ENCODE peak calls at places on chromosomes 1 and 21, in ten cellular contexts. Q, O, S, P, W, T, I, X, L and H are unnamed samples.

GRCh38 chr1:245859510-245860114 is 647.5 kb downstream of the SMYD3 start:
- DNase-seq in Q (no peak), O (no peak), S (no peak), P (peak; percentile 38), W (no peak), T (peak; percentile 84), I (no peak), X (no peak), L (no peak), H (no peak)

GRCh38 chr1:183349201-183349711 is 68.9 kb downstream of the NMNAT2 start:
- DNase-seq in Q (no peak), O (peak; percentile 20), S (peak; percentile 27), P (no peak), W (no peak), T (peak; percentile 52), I (no peak), X (no peak), L (no peak), H (no peak)

GRCh38 chr1:80444171-80444570 is 1356.6 kb upstream of the ADGRL2 start:
- DNase-seq in Q (no peak), O (no peak), S (no peak), P (no peak), W (no peak), T (peak; percentile 1), I (no peak), X (no peak), L (no peak), H (no peak)

GRCh38 chr1:192133350-192133950 is 24.8 kb upstream of the RGS18 start:
- DNase-seq in Q (no peak), O (no peak), S (no peak), P (no peak), W (no peak), T (peak; percentile 66), I (no peak), X (no peak), L (no peak), H (no peak)

GRCh38 chr1:154420172-154420571 is 15.0 kb downstream of the IL6R start:
- DNase-seq in Q (peak; percentile 74), O (peak; percentile 83), S (no peak), P (peak; percentile 93), W (peak; percentile 96), T (peak; percentile 91), I (peak; percentile 89), X (peak; percentile 78), L (peak; percentile 98), H (peak; percentile 72)

GRCh38 chr21:35208117-35208516 is 159.0 kb upstream of the RUNX1 start:
- DNase-seq in Q (no peak), O (peak; percentile 55), S (no peak), P (no peak), W (no peak), T (no peak), I (no peak), X (no peak), L (no peak), H (no peak)

GRCh38 chr1:117815105-117815812 is 114.2 kb downstream of the GDAP2 start:
- DNase-seq in Q (no peak), O (no peak), S (no peak), P (peak; percentile 68), W (no peak), T (peak; percentile 70), I (no peak), X (no peak), L (no peak), H (no peak)

GRCh38 chr1:225426395-225427248 is 1.2 kb downstream of the LBR start:
- DNase-seq in Q (peak; percentile 73), O (no peak), S (peak; percentile 57), P (peak; percentile 49), W (peak; percentile 65), T (peak; percentile 27), I (no peak), X (peak; percentile 53), L (no peak), H (no peak)

GRCh38 chr1:220879509-220880366 is 495 bp downstream of the HLX start:
- DNase-seq in Q (peak; percentile 80), O (peak; percentile 43), S (peak; percentile 73), P (peak; percentile 55), W (peak; percentile 77), T (peak; percentile 51), I (peak; percentile 42), X (peak; percentile 41), L (no peak), H (peak; percentile 47)

GRCh38 chr1:225746361-225747179 is 31.1 kb upstream of the SRP9 start:
- DNase-seq in Q (peak; percentile 77), O (peak; percentile 79), S (peak; percentile 83), P (peak; percentile 87), W (peak; percentile 76), T (peak; percentile 90), I (peak; percentile 77), X (peak; percentile 71), L (peak; percentile 85), H (peak; percentile 75)

GRCh38 chr1:97647776-97648175 is 273.1 kb downstream of the DPYD start:
- DNase-seq in Q (no peak), O (no peak), S (no peak), P (no peak), W (no peak), T (peak; percentile 72), I (no peak), X (no peak), L (no peak), H (no peak)

GRCh38 chr1:27601771-27602509 is 2.0 kb downstream of the AHDC1 start:
- DNase-seq in Q (peak; percentile 77), O (peak; percentile 55), S (no peak), P (no peak), W (peak; percentile 86), T (no peak), I (peak; percentile 73), X (peak; percentile 53), L (peak; percentile 74), H (peak; percentile 74)
- H3K4me1 ChIP-seq in Q (peaks cover 18% of the 10 kb centered on the region), O (peaks cover 84% of the 10 kb centered on the region), S (peaks cover 66% of the 10 kb centered on the region), P (peaks cover 56% of the 10 kb centered on the region), W (peaks cover 42% of the 10 kb centered on the region), T (peaks cover 36% of the 10 kb centered on the region), I (peaks cover 29% of the 10 kb centered on the region), X (peaks cover 35% of the 10 kb centered on the region), L (peaks cover 51% of the 10 kb centered on the region), H (peaks cover 75% of the 10 kb centered on the region)

GRCh38 chr1:218527737-218528136 is 182.6 kb downstream of the TGFB2 start:
- DNase-seq in Q (no peak), O (no peak), S (no peak), P (peak; percentile 83), W (no peak), T (peak; percentile 88), I (no peak), X (no peak), L (no peak), H (no peak)

GRCh38 chr1:218524986-218525385 is 179.8 kb downstream of the TGFB2 start:
- DNase-seq in Q (no peak), O (no peak), S (no peak), P (no peak), W (no peak), T (no peak), I (no peak), X (no peak), L (no peak), H (no peak)

GRCh38 chr1:218526198-218526580 is 181.1 kb downstream of the TGFB2 start:
- DNase-seq in Q (no peak), O (no peak), S (no peak), P (no peak), W (no peak), T (no peak), I (no peak), X (no peak), L (no peak), H (no peak)

GRCh38 chr1:218524526-218524925 is 179.4 kb downstream of the TGFB2 start:
- DNase-seq in Q (no peak), O (no peak), S (no peak), P (no peak), W (no peak), T (peak; percentile 44), I (no peak), X (no peak), L (no peak), H (no peak)

GRCh38 chr1:218525451-218526197 is 180.5 kb downstream of the TGFB2 start:
- DNase-seq in Q (no peak), O (no peak), S (no peak), P (no peak), W (no peak), T (no peak), I (no peak), X (no peak), L (no peak), H (no peak)
- H3K4me1 ChIP-seq in Q (no peaks in the 10 kb centered on the region), O (no peaks in the 10 kb centered on the region), S (no peaks in the 10 kb centered on the region), P (no peaks in the 10 kb centered on the region), W (peaks cover 14% of the 10 kb centered on the region), T (peaks cover 13% of the 10 kb centered on the region), I (no peaks in the 10 kb centered on the region), X (no peaks in the 10 kb centered on the region), L (no peaks in the 10 kb centered on the region), H (no peaks in the 10 kb centered on the region)

DNA sequence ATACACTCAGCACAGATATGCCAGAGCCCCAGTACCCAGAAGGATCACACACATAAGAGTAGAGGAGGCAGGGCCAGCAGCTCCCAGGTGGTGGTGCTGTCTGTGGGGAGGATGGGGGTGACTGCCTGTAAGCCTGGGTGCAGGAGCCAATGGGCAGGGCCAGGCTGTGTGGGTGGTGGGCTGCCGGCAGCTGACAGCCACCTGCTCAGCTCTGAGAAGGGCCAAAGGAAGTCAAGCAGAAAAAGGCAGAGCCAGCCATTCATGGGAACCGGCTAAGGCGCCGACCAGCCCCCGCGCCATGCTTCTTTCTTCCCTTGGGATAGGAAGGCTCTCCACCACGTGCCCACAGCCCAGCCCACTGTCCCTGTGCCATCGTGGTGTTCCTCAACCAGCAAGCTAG is 14.1 kb downstream of the PIK3C2B start:
- DNase-seq in Q (no peak), O (no peak), S (no peak), P (no peak), W (no peak), T (no peak), I (no peak), X (no peak), L (no peak), H (no peak)
- H3K4me1 ChIP-seq in Q (no peaks in the 10 kb centered on the region), O (peaks cover 100% of the 10 kb centered on the region), S (peaks cover 24% of the 10 kb centered on the region), P (peaks cover 15% of the 10 kb centered on the region), W (peaks cover 66% of the 10 kb centered on the region), T (peaks cover 6% of the 10 kb centered on the region), I (peaks cover 2% of the 10 kb centered on the region), X (peaks cover 52% of the 10 kb centered on the region), L (peaks cover 14% of the 10 kb centered on the region), H (peaks cover 63% of the 10 kb centered on the region)

GRCh38 chr1:116503535-116504307 is 67.1 kb downstream of the CD58 start:
- DNase-seq in Q (no peak), O (no peak), S (peak; percentile 19), P (no peak), W (no peak), T (no peak), I (no peak), X (no peak), L (no peak), H (no peak)

GRCh38 chr1:116501870-116502244 is 69.0 kb downstream of the CD58 start:
- DNase-seq in Q (no peak), O (no peak), S (no peak), P (no peak), W (no peak), T (no peak), I (no peak), X (no peak), L (no peak), H (no peak)

GRCh38 chr1:116502915-116503314 is 67.9 kb downstream of the CD58 start:
- DNase-seq in Q (no peak), O (no peak), S (no peak), P (no peak), W (no peak), T (no peak), I (no peak), X (no peak), L (no peak), H (no peak)

GRCh38 chr1:116506132-116507004 is 64.5 kb downstream of the CD58 start:
- DNase-seq in Q (no peak), O (no peak), S (no peak), P (no peak), W (no peak), T (no peak), I (no peak), X (no peak), L (no peak), H (no peak)

GRCh38 chr1:116504308-116505156 is 66.3 kb downstream of the CD58 start:
- DNase-seq in Q (no peak), O (peak; percentile 54), S (no peak), P (peak; percentile 74), W (peak; percentile 70), T (peak; percentile 62), I (no peak), X (peak; percentile 67), L (peak; percentile 84), H (peak; percentile 60)
- H3K4me1 ChIP-seq in Q (no peaks in the 10 kb centered on the region), O (peaks cover 20% of the 10 kb centered on the region), S (no peaks in the 10 kb centered on the region), P (peaks cover 13% of the 10 kb centered on the region), W (no peaks in the 10 kb centered on the region), T (peaks cover 6% of the 10 kb centered on the region), I (no peaks in the 10 kb centered on the region), X (no peaks in the 10 kb centered on the region), L (peaks cover 3% of the 10 kb centered on the region), H (no peaks in the 10 kb centered on the region)